ENCODE peak calls at places on chromosomes 4 and X, in seven cellular contexts. A, S, L, C, O, R and G are unnamed samples.

GRCh38 chrX:33725556-33726232 is 406.4 kb downstream of the FAM47A start:
- DNase-seq in O (no peak), L (no peak), C (no peak), S (no peak), A (peak), R (no peak), G (no peak)

GRCh38 chrX:69024931-69025330 is 140.3 kb downstream of the PJA1 start:
- DNase-seq in A (no peak), S (no peak), C (peak), O (no peak), R (peak), L (no peak), G (peak)

GRCh38 chr4:182886768-182887167 is 30.4 kb downstream of the DCTD start:
- DNase-seq in C (no peak), R (no peak), L (peak), O (no peak), A (no peak), S (no peak), G (no peak)

GRCh38 chr4:164937576-164938270 is 39.7 kb downstream of the TRIM61 start:
- DNase-seq in R (no peak), S (peak), A (no peak), L (no peak), C (no peak), O (no peak), G (no peak)

GRCh38 chr4:186250740-186251124 is 15.3 kb upstream of the F11 start:
- DNase-seq in C (no peak), S (no peak), A (no peak), R (no peak), L (no peak), O (no peak), G (no peak)

GRCh38 chr4:117941611-117942010 is 92.7 kb upstream of the NDST3 start:
- DNase-seq in C (no peak), S (no peak), R (no peak), A (no peak), L (no peak), O (no peak), G (no peak)

GRCh38 chrX:136608295-136608933 is 39.5 kb upstream of the CD40LG start:
- DNase-seq in C (peak), A (no peak), R (no peak), O (no peak), S (peak), L (peak), G (no peak)

GRCh38 chr4:23945521-23946017 is 55.7 kb upstream of the PPARGC1A start:
- DNase-seq in A (no peak), L (no peak), S (no peak), O (no peak), R (no peak), C (no peak), G (no peak)

GRCh38 chrX:136742721-136743379 is 37.9 kb downstream of the ARHGEF6 start:
- DNase-seq in L (no peak), R (peak), O (no peak), A (no peak), S (no peak), C (no peak), G (no peak)

GRCh38 chr4:132504438-132504837 is 644.7 kb upstream of the PCDH10 start:
- DNase-seq in L (no peak), C (no peak), A (peak), S (no peak), O (no peak), R (no peak), G (no peak)

GRCh38 chr4:140256335-140256734 is 102.4 kb upstream of the MAML3 start:
- DNase-seq in A (no peak), C (no peak), L (no peak), O (no peak), S (no peak), R (no peak), G (no peak)

GRCh38 chr4:167934216-167934615 is 158.1 kb upstream of the ANXA10 start:
- DNase-seq in C (no peak), R (no peak), A (no peak), L (no peak), O (no peak), S (no peak), G (no peak)

GRCh38 chr4:13208558-13209193 is 275.5 kb downstream of the RAB28 start:
- DNase-seq in O (no peak), L (no peak), C (no peak), A (no peak), R (no peak), S (no peak), G (no peak)

GRCh38 chr4:101967697-101968346 is 177.3 kb downstream of the BANK1 start:
- DNase-seq in R (no peak), C (no peak), O (no peak), L (no peak), A (no peak), S (no peak), G (no peak)

GRCh38 chr4:6620891-6621555 is 19.5 kb upstream of the MRFAP1 start:
- DNase-seq in L (no peak), O (no peak), R (peak), C (peak), A (no peak), S (peak), G (no peak)

GRCh38 chr4:55830741-55831140 is 11.2 kb downstream of the EXOC1L start:
- DNase-seq in C (no peak), A (no peak), L (no peak), S (no peak), O (no peak), R (no peak), G (no peak)

GRCh38 chr4:14096406-14096965 is 469.0 kb upstream of the BOD1L1 start:
- DNase-seq in A (no peak), R (no peak), O (no peak), S (no peak), L (no peak), C (no peak), G (no peak)

GRCh38 chr4:47713156-47713834 is 124.6 kb downstream of the CORIN start:
- DNase-seq in A (no peak), R (no peak), L (no peak), S (no peak), O (no peak), C (no peak), G (no peak)

GRCh38 chr4:119643306-119644042 is 14.9 kb upstream of the PDE5A start:
- DNase-seq in L (no peak), R (no peak), O (no peak), S (no peak), A (no peak), C (no peak), G (no peak)

GRCh38 chrX:87808576-87809243 is 291.1 kb downstream of the KLHL4 start:
- DNase-seq in R (no peak), O (no peak), A (no peak), S (no peak), L (no peak), C (no peak), G (no peak)

GRCh38 chrX:153061732-153062131 is 5.5 kb downstream of the PNMA3 start:
- DNase-seq in R (no peak), S (no peak), C (no peak), L (no peak), O (no peak), A (peak), G (no peak)

GRCh38 chr4:164768516-164768915 is 14.6 kb downstream of the SMIM31 start:
- DNase-seq in O (no peak), S (no peak), A (no peak), R (no peak), L (no peak), C (no peak), G (no peak)

GRCh38 chr4:1927675-1928074 is 56.5 kb downstream of the NSD2 start:
- DNase-seq in R (no peak), O (no peak), S (no peak), C (no peak), A (no peak), L (no peak), G (no peak)

GRCh38 chrX:24862343-24862742 is 153.4 kb downstream of the ARX start:
- DNase-seq in C (no peak), O (no peak), S (no peak), A (no peak), L (no peak), R (no peak), G (no peak)

GRCh38 chr4:88960576-88960975 is 96.4 kb downstream of the FAM13A start:
- DNase-seq in R (no peak), L (no peak), A (no peak), O (no peak), S (no peak), C (no peak), G (no peak)

GRCh38 chr4:38672247-38673071 is 8.5 kb downstream of the KLF3 start:
- DNase-seq in A (no peak), O (no peak), S (no peak), C (no peak), R (peak), L (no peak), G (no peak)

GRCh38 chrX:114582698-114583395 is 1.0 kb upstream of the HTR2C start:
- DNase-seq in O (no peak), C (no peak), A (no peak), S (no peak), L (no peak), R (no peak), G (no peak)
- TF ChIP-seq CTCF in O (no peak), C (no peak), A (no peak), S (no peak), L (no peak), R (no peak), G (no peak)

GRCh38 chr4:82721819-82722423 is 76.7 kb downstream of the SCD5 start:
- DNase-seq in R (peak), O (no peak), A (no peak), S (peak), C (no peak), L (no peak), G (no peak)
- TF ChIP-seq CTCF in R (peak), O (peak), A (peak), S (peak), C (peak), L (no peak), G (peak)

DNA sequence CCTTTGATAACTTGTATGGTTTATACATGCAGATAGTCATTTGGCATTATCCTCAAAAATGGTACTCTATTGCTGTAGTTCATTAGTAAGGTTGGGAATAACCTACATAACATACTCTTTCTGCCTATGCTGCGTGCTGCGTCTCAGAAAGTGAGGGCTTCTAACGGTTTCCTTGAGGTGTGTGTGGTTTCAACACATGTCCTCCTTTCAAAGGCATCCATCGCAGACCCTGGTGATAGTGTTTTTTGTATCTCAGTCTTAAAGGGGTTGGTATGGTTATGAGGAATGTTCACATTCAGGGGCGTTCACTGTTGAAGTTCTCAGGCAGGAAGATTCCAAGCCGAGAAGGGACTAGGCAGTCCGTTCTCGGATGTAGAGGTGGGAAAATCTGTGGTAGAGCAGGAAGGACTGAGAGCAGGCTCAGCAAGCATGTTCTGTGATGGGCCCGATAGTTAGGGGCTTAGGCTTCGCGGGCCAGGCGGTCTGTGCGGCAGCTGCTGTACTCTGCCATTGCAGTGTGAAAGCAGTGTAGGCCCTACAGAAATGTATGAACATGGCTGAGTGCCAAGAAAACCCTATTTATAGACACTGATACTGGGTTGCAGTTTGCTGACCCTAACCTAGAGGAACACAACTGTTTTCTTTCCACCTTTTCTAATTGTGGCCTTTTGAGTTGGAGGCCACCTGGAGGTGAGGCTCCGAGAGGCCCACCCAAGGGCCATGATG is 123.2 kb downstream of the GPR143 start:
- DNase-seq in S (no peak), O (no peak), C (no peak), L (no peak), A (no peak), R (no peak), G (no peak)
- TF ChIP-seq CTCF in S (no peak), O (no peak), C (no peak), L (no peak), A (no peak), R (no peak), G (no peak)

GRCh38 chrX:132482632-132483031 is 6.2 kb downstream of the MBNL3 start:
- DNase-seq in O (no peak), L (no peak), C (no peak), A (no peak), R (no peak), S (no peak), G (no peak)
- TF ChIP-seq CTCF in O (no peak), L (no peak), C (no peak), A (no peak), R (no peak), S (no peak), G (no peak)

DNA sequence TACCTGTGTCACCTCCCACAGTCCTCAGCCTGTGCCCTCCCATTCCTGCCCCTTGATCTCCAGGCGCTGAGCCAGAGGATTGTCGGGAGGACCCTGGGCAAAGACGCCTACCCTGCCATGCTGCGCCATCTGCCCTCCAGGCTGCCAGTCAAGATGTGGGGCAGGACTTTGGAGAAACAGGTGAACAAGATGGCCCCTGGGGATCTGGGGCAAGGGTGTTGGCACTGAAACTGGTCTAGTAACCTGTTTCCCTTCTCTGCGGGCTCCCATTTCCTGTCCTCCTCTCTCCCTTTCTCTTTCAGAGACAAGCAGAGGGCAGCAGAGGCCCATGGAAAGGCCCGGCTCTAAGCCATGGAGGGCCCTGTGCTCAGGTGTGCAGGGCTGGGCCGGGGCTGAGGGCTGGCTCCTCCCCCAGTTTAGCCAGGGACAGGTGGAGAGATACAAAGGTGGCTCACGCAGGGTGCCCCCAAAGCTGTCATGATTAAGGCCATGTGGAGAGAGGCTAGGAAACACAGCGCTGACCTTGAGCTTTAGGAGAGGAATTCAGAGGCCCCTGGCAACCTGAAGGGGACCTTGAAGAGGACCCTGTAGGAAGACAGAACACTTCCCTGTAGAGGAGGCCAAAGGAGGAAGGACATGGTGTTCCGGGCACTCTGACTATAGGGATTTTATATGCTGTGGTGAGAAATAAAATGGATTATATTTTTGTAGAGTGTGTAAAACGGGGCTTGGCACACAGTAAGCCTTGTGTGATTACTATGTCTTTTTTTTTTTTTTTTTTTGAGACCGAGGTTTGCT is at the start of gene GLOD5:
- DNase-seq in C (peak), S (no peak), R (peak), L (no peak), A (peak), O (no peak), G (no peak)
- TF ChIP-seq CTCF in C (peak), S (no peak), R (peak), L (no peak), A (peak), O (peak), G (peak)

GRCh38 chrX:101260435-101260834 is 30.7 kb downstream of the TAF7L start:
- DNase-seq in C (no peak), A (no peak), S (no peak), R (no peak), L (no peak), O (no peak), G (no peak)
- TF ChIP-seq CTCF in C (no peak), A (peak), S (no peak), R (peak), L (no peak), O (no peak), G (peak)

DNA sequence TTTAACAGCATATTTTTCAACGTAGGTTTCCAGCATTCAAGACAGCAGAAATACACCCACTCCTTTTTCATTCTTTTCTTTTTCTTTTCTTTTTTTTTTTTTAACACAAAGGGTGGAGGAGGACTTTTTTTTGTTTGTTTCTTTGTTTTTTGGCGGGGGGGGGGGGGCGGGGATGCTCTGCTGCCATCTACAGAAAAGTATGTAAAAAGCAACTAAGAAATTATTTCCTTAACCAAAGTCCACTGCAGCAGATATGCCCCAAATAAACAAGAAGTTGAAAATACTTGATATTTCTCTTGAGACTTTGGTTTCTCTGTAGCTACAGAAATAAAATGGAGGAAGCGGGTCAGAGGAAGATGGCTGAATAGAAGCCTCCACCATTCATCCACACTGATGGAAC is 63.2 kb upstream of the PBDC1 start:
- DNase-seq in A (no peak), R (peak), O (no peak), S (no peak), L (no peak), C (no peak), G (no peak)
- TF ChIP-seq CTCF in A (peak), R (peak), O (no peak), S (no peak), L (no peak), C (no peak), G (no peak)

DNA sequence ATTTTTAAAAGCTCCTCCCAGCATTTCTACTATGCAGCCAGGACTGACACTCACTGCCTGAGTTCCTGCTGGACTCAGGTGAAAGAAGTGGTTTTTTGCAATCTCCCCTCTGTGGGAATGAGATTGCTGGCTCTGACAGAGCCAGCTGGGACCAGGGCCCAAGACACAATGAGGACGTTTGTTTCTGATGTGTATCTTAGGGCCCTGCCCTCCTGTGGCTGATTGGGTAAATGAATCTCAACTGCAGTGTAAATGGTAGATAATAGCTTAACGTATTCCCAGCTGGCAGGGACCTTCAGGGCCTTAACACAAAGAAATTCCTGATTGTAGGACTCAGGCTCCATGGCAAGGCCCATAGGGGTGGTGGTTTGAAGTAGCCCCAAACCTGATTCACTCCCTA is 85.8 kb upstream of the PRPS1 start:
- DNase-seq in L (no peak), A (no peak), O (no peak), R (peak), S (peak), C (no peak), G (no peak)
- TF ChIP-seq CTCF in L (no peak), A (no peak), O (peak), R (peak), S (no peak), C (no peak), G (peak)

GRCh38 chrX:52504551-52504950 is 8.9 kb downstream of the XAGE1A start:
- DNase-seq in A (no peak), C (no peak), S (no peak), R (no peak), O (no peak), L (no peak), G (peak)
- TF ChIP-seq CTCF in A (no peak), C (no peak), S (no peak), R (no peak), O (no peak), L (no peak), G (no peak)